ENCODE peak calls at places on chromosomes 2 and 18, in six cellular contexts. H, V, M, X, N and E are unnamed samples.
A peak's percentile ranks its signal among the peaks of the same experiment; 100 is the strongest.

GRCh38 chr2:100610381-100610831 is 47.6 kb downstream of the PDCL3 start:
- DNase-seq in H (peak; percentile 60), V (peak; percentile 64), M (peak; percentile 49), X (peak; percentile 80), N (peak; percentile 74), E (peak; percentile 48)

GRCh38 chr2:165803123-165803760 is 9.2 kb upstream of the GALNT3 start:
- DNase-seq in H (no peak), V (no peak), M (no peak), X (no peak), N (no peak), E (no peak)

GRCh38 chr2:53715568-53715967 is 52.0 kb upstream of the CHAC2 start:
- DNase-seq in H (peak; percentile 39), V (no peak), M (no peak), X (no peak), N (no peak), E (peak; percentile 28)

GRCh38 chr2:1492696-1493095 is 79.4 kb downstream of the TPO start:
- DNase-seq in H (no peak), V (no peak), M (no peak), X (peak; percentile 43), N (no peak), E (no peak)

GRCh38 chr2:158904126-158904525 is 64.3 kb upstream of the TANC1 start:
- DNase-seq in H (no peak), V (no peak), M (no peak), X (no peak), N (no peak), E (no peak)

GRCh38 chr2:98463551-98463971 is 18.9 kb downstream of the INPP4A start:
- DNase-seq in H (no peak), V (no peak), M (no peak), X (peak; percentile 54), N (no peak), E (no peak)

GRCh38 chr2:96116424-96116878 is at the start of gene ADRA2B:
- DNase-seq in H (peak; percentile 19), V (peak; percentile 72), M (no peak), X (peak; percentile 60), N (peak; percentile 23), E (peak; percentile 28)

GRCh38 chr2:119202610-119203351 is 20.9 kb upstream of the STEAP3 start:
- DNase-seq in H (no peak), V (no peak), M (no peak), X (no peak), N (no peak), E (no peak)

GRCh38 chr2:105369777-105370690 is 28.8 kb downstream of the FHL2 start:
- DNase-seq in H (peak; percentile 85), V (peak; percentile 83), M (peak; percentile 82), X (peak; percentile 93), N (peak; percentile 92), E (peak; percentile 90)

GRCh38 chr2:72214429-72215143 is 66.9 kb upstream of the CYP26B1 start:
- DNase-seq in H (peak; percentile 70), V (no peak), M (no peak), X (no peak), N (no peak), E (no peak)

GRCh38 chr2:163682695-163683094 is 53.1 kb downstream of the FIGN start:
- DNase-seq in H (peak; percentile 66), V (no peak), M (no peak), X (no peak), N (no peak), E (no peak)

GRCh38 chr2:70282439-70282838 is 11.1 kb downstream of the SNRPG start:
- DNase-seq in H (no peak), V (no peak), M (no peak), X (no peak), N (no peak), E (no peak)

GRCh38 chr18:56461151-56461550 is 177.2 kb downstream of the TXNL1 start:
- DNase-seq in H (no peak), V (no peak), M (no peak), X (no peak), N (no peak), E (no peak)

GRCh38 chr2:101064505-101064867 is 62.4 kb downstream of the RPL31 start:
- DNase-seq in H (no peak), V (no peak), M (no peak), X (no peak), N (no peak), E (no peak)

GRCh38 chr2:230872968-230873669 is 8.4 kb downstream of the ITM2C start:
- DNase-seq in H (no peak), V (peak; percentile 58), M (no peak), X (no peak), N (no peak), E (no peak)

GRCh38 chr18:32349728-32350395 is 120.8 kb downstream of the GAREM1 start:
- DNase-seq in H (peak; percentile 95), V (no peak), M (peak; percentile 81), X (peak; percentile 89), N (peak; percentile 88), E (peak; percentile 22)

GRCh38 chr2:47904903-47905453 is 1.3 kb downstream of the FBXO11 start:
- DNase-seq in H (peak; percentile 45), V (peak; percentile 51), M (peak; percentile 19), X (no peak), N (peak; percentile 51), E (peak; percentile 63)

GRCh38 chr18:70464343-70465114 is 175.7 kb downstream of the SOCS6 start:
- DNase-seq in H (peak; percentile 73), V (peak; percentile 26), M (peak; percentile 64), X (peak; percentile 84), N (peak; percentile 83), E (peak; percentile 89)

GRCh38 chr2:170276926-170277571 is 99.1 kb downstream of the MYO3B start:
- DNase-seq in H (no peak), V (no peak), M (no peak), X (no peak), N (no peak), E (no peak)

DNA sequence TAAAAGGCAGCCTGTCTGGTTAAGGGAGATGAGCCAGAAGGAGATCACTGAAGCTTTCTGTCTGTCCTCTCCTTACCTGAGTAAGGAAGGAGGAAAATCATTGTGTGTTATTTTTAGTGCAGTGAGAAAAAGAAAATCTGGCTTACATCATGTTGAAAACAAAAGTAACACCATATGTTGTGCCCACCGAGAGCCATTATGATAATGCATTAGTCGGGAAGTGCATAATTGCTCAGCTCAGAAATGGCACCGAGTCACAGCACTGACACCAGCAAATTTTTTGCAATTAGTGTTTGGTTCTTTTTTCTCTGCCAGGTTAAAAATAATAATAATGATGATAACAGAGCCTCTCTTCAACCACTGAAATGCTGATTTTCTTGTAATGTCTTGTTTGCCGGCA is 46.6 kb downstream of the HNMT start:
- DNase-seq in H (no peak), V (no peak), M (no peak), X (no peak), N (no peak), E (no peak)
- TF ChIP-seq POLR2A in H (no peak), V (no peak), M (no peak), X (no peak), N (no peak), E (no peak)

DNA sequence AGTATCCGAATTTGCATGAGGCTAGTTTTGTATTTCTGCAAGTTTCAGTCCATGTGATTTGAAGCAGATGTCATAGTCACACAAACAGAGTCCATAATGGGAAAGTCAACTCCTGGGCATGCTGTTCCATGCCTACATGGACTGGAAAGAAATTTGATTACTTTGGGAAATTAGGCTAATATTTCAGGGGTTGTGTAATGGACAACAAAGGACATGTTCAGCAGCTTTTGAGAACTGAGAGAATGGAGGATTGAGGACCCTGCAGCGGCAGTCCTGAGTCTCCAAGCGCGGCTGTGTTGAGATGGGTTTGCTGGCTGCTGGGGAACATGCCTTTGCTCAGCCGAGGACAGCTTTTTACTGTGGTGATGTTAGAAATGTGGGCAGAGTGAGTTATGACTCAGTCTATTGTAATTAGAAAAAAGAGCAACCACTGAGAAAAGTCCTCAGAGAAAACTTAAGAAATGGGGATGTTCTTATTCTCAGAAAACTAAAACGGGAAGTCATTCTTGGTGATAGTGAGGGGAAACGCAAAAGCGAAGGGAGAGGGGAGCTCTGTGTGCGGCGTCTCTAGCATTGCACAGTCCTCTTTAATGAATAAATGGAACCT is 149.2 kb downstream of the FAM210A start:
- DNase-seq in H (no peak), V (no peak), M (no peak), X (no peak), N (no peak), E (no peak)
- TF ChIP-seq POLR2A in H (no peak), V (no peak), M (peak; percentile 23), X (no peak), N (no peak), E (no peak)

GRCh38 chr2:111121028-111121872 is 536 bp downstream of the BCL2L11 start:
- DNase-seq in H (peak; percentile 48), V (peak; percentile 51), M (peak; percentile 14), X (peak; percentile 73), N (peak; percentile 60), E (peak; percentile 74)

GRCh38 chr2:111121873-111122630 is 1.3 kb downstream of the BCL2L11 start:
- DNase-seq in H (peak; percentile 90), V (peak; percentile 81), M (peak; percentile 79), X (peak; percentile 92), N (peak; percentile 92), E (peak; percentile 96)

GRCh38 chr2:111123751-111124150 is 3.0 kb downstream of the BCL2L11 start:
- DNase-seq in H (no peak), V (no peak), M (no peak), X (no peak), N (no peak), E (no peak)

GRCh38 chr2:111120253-111121027 is at the start of gene BCL2L11:
- DNase-seq in H (peak; percentile 92), V (peak; percentile 92), M (peak; percentile 82), X (peak; percentile 94), N (peak; percentile 94), E (peak; percentile 95)

GRCh38 chr2:111122631-111123421 is 2.1 kb downstream of the BCL2L11 start:
- DNase-seq in H (peak; percentile 92), V (peak; percentile 52), M (peak; percentile 61), X (peak; percentile 94), N (peak; percentile 93), E (peak; percentile 73)
- TF ChIP-seq POLR2A in H (no peak), V (peak; percentile 47), M (peak; percentile 6), X (no peak), N (peak; percentile 91), E (no peak)

GRCh38 chr2:29114841-29115609 is at the start of gene CLIP4:
- DNase-seq in H (peak; percentile 40), V (peak; percentile 48), M (peak; percentile 38), X (peak; percentile 78), N (peak; percentile 57), E (peak; percentile 73)
- TF ChIP-seq POLR2A in H (peak; percentile 22), V (no peak), M (peak; percentile 74), X (no peak), N (no peak), E (no peak)